ENCODE peak calls at places on chromosomes 5 and 9, in eight cellular contexts. One of them, this sample, is unnamed.

GRCh38 chr5:40410231-40410861 is 269.4 kb upstream of the PTGER4 start:
- DNase-seq in HCT116: no peak
- DNase-seq in neural crest cell: no peak
- DNase-seq in A549: no peak
- DNase-seq in psoas muscle: no peak
- DNase-seq in lower leg skin: no peak
- DNase-seq in choroid plexus epithelial cell: peak; percentile 93
- DNase-seq in AG09319: no peak
- DNase-seq in this sample: peak; percentile 52

GRCh38 chr9:130936285-130937117 is 2.5 kb downstream of the FIBCD1 start:
- DNase-seq in HCT116: no peak
- DNase-seq in neural crest cell: peak; percentile 28
- DNase-seq in A549: peak; percentile 83
- DNase-seq in psoas muscle: no peak
- DNase-seq in lower leg skin: no peak
- DNase-seq in choroid plexus epithelial cell: peak; percentile 57
- DNase-seq in AG09319: no peak
- DNase-seq in this sample: no peak

GRCh38 chr5:55226934-55227737 is at the start of gene MCIDAS:
- DNase-seq in HCT116: peak; percentile 64
- DNase-seq in neural crest cell: peak; percentile 57
- DNase-seq in A549: peak; percentile 84
- DNase-seq in psoas muscle: no peak
- DNase-seq in lower leg skin: no peak
- DNase-seq in choroid plexus epithelial cell: no peak
- DNase-seq in AG09319: no peak
- DNase-seq in this sample: no peak

GRCh38 chr5:59126665-59127354 is 543.9 kb downstream of the RAB3C start:
- DNase-seq in HCT116: no peak
- DNase-seq in neural crest cell: no peak
- DNase-seq in A549: peak; percentile 87
- DNase-seq in psoas muscle: no peak
- DNase-seq in lower leg skin: no peak
- DNase-seq in choroid plexus epithelial cell: peak; percentile 74
- DNase-seq in AG09319: no peak
- DNase-seq in this sample: no peak

GRCh38 chr5:16568875-16569580 is 47.8 kb downstream of the RETREG1 start:
- DNase-seq in HCT116: no peak
- DNase-seq in neural crest cell: no peak
- DNase-seq in A549: no peak
- DNase-seq in psoas muscle: no peak
- DNase-seq in lower leg skin: no peak
- DNase-seq in choroid plexus epithelial cell: peak; percentile 37
- DNase-seq in AG09319: no peak
- DNase-seq in this sample: no peak

GRCh38 chr9:70478963-70479641 is 64.6 kb upstream of the KLF9 start:
- DNase-seq in HCT116: no peak
- DNase-seq in neural crest cell: no peak
- DNase-seq in A549: no peak
- DNase-seq in psoas muscle: peak; percentile 41
- DNase-seq in lower leg skin: peak; percentile 87
- DNase-seq in choroid plexus epithelial cell: peak; percentile 90
- DNase-seq in AG09319: no peak
- DNase-seq in this sample: no peak

GRCh38 chr5:68264024-68264956 is 48.7 kb downstream of the PIK3R1 start:
- DNase-seq in HCT116: no peak
- DNase-seq in neural crest cell: no peak
- DNase-seq in A549: no peak
- DNase-seq in psoas muscle: no peak
- DNase-seq in lower leg skin: no peak
- DNase-seq in choroid plexus epithelial cell: peak; percentile 83
- DNase-seq in AG09319: no peak
- DNase-seq in this sample: no peak

GRCh38 chr9:134698587-134699342 is 57.2 kb downstream of the COL5A1 start:
- DNase-seq in HCT116: peak; percentile 39
- DNase-seq in neural crest cell: peak; percentile 83
- DNase-seq in A549: peak; percentile 74
- DNase-seq in psoas muscle: peak; percentile 63
- DNase-seq in lower leg skin: no peak
- DNase-seq in choroid plexus epithelial cell: peak; percentile 62
- DNase-seq in AG09319: no peak
- DNase-seq in this sample: peak; percentile 44

GRCh38 chr5:147576646-147577535 is 67.0 kb upstream of the DPYSL3 start:
- DNase-seq in HCT116: no peak
- DNase-seq in neural crest cell: peak; percentile 82
- DNase-seq in A549: peak; percentile 40
- DNase-seq in psoas muscle: peak; percentile 58
- DNase-seq in lower leg skin: peak; percentile 91
- DNase-seq in choroid plexus epithelial cell: peak; percentile 64
- DNase-seq in AG09319: no peak
- DNase-seq in this sample: no peak

GRCh38 chr5:147573171-147573570 is 63.3 kb upstream of the DPYSL3 start:
- DNase-seq in HCT116: no peak
- DNase-seq in neural crest cell: no peak
- DNase-seq in A549: no peak
- DNase-seq in psoas muscle: no peak
- DNase-seq in lower leg skin: no peak
- DNase-seq in choroid plexus epithelial cell: no peak
- DNase-seq in AG09319: no peak
- DNase-seq in this sample: no peak

GRCh38 chr5:147575598-147575997 is 65.7 kb upstream of the DPYSL3 start:
- DNase-seq in HCT116: no peak
- DNase-seq in neural crest cell: no peak
- DNase-seq in A549: no peak
- DNase-seq in psoas muscle: no peak
- DNase-seq in lower leg skin: no peak
- DNase-seq in choroid plexus epithelial cell: no peak
- DNase-seq in AG09319: no peak
- DNase-seq in this sample: no peak

DNA sequence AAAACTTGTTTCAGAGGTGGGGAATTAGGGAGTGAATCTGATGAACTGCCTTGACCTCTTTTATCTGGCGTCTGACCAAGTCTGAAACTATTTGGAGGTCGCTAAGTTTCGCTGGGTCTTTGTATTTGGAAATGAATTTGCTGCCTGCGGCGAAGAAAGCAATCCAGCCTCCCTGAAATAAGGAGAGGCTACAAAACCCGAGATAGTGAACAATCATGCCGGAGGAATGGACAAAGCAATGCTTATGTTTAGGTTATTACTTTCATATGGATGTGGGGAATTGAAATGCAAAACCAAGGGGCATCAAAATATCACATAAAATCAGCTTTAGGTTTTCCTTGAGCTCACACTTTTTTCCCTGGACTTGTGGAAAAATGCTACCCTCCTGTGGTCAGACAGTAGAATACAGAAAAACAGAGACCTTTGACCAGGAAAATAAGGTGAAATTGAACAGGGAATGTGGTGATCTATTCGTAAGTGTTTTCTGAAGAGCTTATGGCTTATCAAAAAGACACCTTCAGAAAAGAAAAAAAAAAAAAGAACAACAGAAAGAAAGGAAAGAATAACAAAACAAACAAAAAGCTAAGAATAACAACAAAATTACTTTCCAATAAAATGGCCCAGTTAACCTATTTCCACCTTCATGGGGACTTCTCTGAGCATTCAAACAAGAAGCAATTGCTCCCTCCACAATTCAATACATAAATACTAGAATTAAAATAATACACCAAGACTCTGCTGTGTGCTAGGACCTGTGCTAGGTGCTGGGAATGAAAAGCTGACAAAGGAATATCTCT is 68.6 kb upstream of the DPYSL3 start:
- DNase-seq in HCT116: peak; percentile 41
- DNase-seq in neural crest cell: no peak
- DNase-seq in A549: peak; percentile 58
- DNase-seq in psoas muscle: no peak
- DNase-seq in lower leg skin: no peak
- DNase-seq in choroid plexus epithelial cell: peak; percentile 82
- DNase-seq in AG09319: no peak
- DNase-seq in this sample: no peak
- TF ChIP-seq CTCF in HCT116: peak; percentile 78
- TF ChIP-seq CTCF in neural crest cell: peak; percentile 84
- TF ChIP-seq CTCF in A549: peak; percentile 77
- TF ChIP-seq CTCF in psoas muscle: peak; percentile 58
- TF ChIP-seq CTCF in lower leg skin: no peak
- TF ChIP-seq CTCF in choroid plexus epithelial cell: peak; percentile 68
- TF ChIP-seq CTCF in AG09319: peak; percentile 68
- TF ChIP-seq CTCF in this sample: no peak

GRCh38 chr5:151682751-151683331 is 3.9 kb downstream of the SPARC start:
- DNase-seq in HCT116: no peak
- DNase-seq in neural crest cell: no peak
- DNase-seq in A549: no peak
- DNase-seq in psoas muscle: no peak
- DNase-seq in lower leg skin: no peak
- DNase-seq in choroid plexus epithelial cell: peak; percentile 62
- DNase-seq in AG09319: no peak
- DNase-seq in this sample: no peak
- TF ChIP-seq CTCF in HCT116: no peak
- TF ChIP-seq CTCF in neural crest cell: no peak
- TF ChIP-seq CTCF in A549: no peak
- TF ChIP-seq CTCF in psoas muscle: no peak
- TF ChIP-seq CTCF in lower leg skin: no peak
- TF ChIP-seq CTCF in choroid plexus epithelial cell: no peak
- TF ChIP-seq CTCF in AG09319: no peak
- TF ChIP-seq CTCF in this sample: no peak

DNA sequence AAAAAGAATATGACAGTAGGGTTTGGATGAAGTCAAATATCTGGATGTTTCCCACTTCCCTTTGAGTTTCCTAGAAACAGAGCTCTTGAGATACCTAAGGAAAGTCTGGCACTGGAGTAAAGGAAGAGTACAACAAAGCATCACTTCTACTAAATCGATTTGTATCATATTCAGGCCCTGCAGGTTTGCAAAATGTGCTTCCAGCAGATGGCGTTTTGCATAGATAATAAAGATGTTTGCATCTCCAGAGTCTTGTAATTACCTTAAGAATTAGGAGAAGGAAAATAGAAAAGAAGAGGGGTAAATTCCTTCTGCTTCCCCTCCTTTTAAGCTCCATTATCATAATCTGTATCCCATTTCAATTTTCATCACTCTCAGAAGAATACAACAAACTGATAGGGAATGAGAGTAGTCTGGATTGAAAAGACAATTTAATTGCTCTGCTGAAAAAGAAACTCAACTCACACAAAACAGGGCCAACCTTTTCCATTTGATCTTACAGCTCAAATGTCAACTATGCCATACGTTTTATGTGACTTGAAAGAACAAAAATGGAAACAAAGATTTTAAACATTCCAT is 380.4 kb downstream of the PTPRD start:
- DNase-seq in HCT116: no peak
- DNase-seq in neural crest cell: no peak
- DNase-seq in A549: no peak
- DNase-seq in psoas muscle: no peak
- DNase-seq in lower leg skin: no peak
- DNase-seq in choroid plexus epithelial cell: peak; percentile 62
- DNase-seq in AG09319: no peak
- DNase-seq in this sample: no peak
- TF ChIP-seq CTCF in HCT116: no peak
- TF ChIP-seq CTCF in neural crest cell: peak; percentile 42
- TF ChIP-seq CTCF in A549: no peak
- TF ChIP-seq CTCF in psoas muscle: no peak
- TF ChIP-seq CTCF in lower leg skin: no peak
- TF ChIP-seq CTCF in choroid plexus epithelial cell: peak; percentile 67
- TF ChIP-seq CTCF in AG09319: no peak
- TF ChIP-seq CTCF in this sample: no peak

GRCh38 chr9:21395778-21396717 is 10.8 kb upstream of the IFNA2 start:
- DNase-seq in HCT116: peak; percentile 21
- DNase-seq in neural crest cell: peak; percentile 79
- DNase-seq in A549: peak; percentile 42
- DNase-seq in psoas muscle: peak; percentile 39
- DNase-seq in lower leg skin: peak; percentile 93
- DNase-seq in choroid plexus epithelial cell: peak; percentile 34
- DNase-seq in AG09319: no peak
- DNase-seq in this sample: peak; percentile 47

DNA sequence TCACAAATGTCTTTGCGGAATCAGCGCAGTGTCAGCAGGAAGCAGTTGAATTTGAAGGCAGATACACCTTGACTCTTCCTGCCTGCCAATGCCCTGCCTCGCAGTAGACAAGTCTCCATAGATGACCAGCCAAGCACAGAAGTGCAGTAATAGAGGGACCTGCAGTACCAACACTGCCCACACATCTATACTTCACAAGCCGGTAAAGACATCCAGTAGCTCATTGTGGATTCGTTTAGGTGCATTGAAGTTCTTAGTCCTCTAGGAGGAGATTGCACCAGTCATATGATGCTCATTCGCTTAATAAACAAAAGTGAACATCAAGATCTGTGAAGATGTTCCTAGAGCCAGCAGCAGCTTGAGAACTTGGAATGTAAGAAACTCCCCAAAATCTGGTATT is 7.1 kb upstream of the IFNA2 start:
- DNase-seq in HCT116: peak; percentile 80
- DNase-seq in neural crest cell: no peak
- DNase-seq in A549: peak; percentile 83
- DNase-seq in psoas muscle: no peak
- DNase-seq in lower leg skin: no peak
- DNase-seq in choroid plexus epithelial cell: peak; percentile 36
- DNase-seq in AG09319: no peak
- DNase-seq in this sample: no peak
- TF ChIP-seq CTCF in HCT116: peak; percentile 35
- TF ChIP-seq CTCF in neural crest cell: peak; percentile 48
- TF ChIP-seq CTCF in A549: peak; percentile 7
- TF ChIP-seq CTCF in psoas muscle: no peak
- TF ChIP-seq CTCF in lower leg skin: no peak
- TF ChIP-seq CTCF in choroid plexus epithelial cell: peak; percentile 35
- TF ChIP-seq CTCF in AG09319: no peak
- TF ChIP-seq CTCF in this sample: no peak

GRCh38 chr9:95105519-95106287 is 211.8 kb downstream of the FANCC start:
- DNase-seq in HCT116: no peak
- DNase-seq in neural crest cell: no peak
- DNase-seq in A549: no peak
- DNase-seq in psoas muscle: no peak
- DNase-seq in lower leg skin: no peak
- DNase-seq in choroid plexus epithelial cell: no peak
- DNase-seq in AG09319: no peak
- DNase-seq in this sample: no peak
- TF ChIP-seq CTCF in HCT116: no peak
- TF ChIP-seq CTCF in neural crest cell: no peak
- TF ChIP-seq CTCF in A549: no peak
- TF ChIP-seq CTCF in psoas muscle: no peak
- TF ChIP-seq CTCF in lower leg skin: no peak
- TF ChIP-seq CTCF in choroid plexus epithelial cell: no peak
- TF ChIP-seq CTCF in AG09319: no peak
- TF ChIP-seq CTCF in this sample: no peak

GRCh38 chr9:129285979-129286772 is 108.1 kb upstream of the IER5L start:
- DNase-seq in HCT116: no peak
- DNase-seq in neural crest cell: no peak
- DNase-seq in A549: no peak
- DNase-seq in psoas muscle: no peak
- DNase-seq in lower leg skin: peak; percentile 80
- DNase-seq in choroid plexus epithelial cell: no peak
- DNase-seq in AG09319: no peak
- DNase-seq in this sample: peak; percentile 5
- TF ChIP-seq CTCF in HCT116: no peak
- TF ChIP-seq CTCF in neural crest cell: no peak
- TF ChIP-seq CTCF in A549: no peak
- TF ChIP-seq CTCF in psoas muscle: no peak
- TF ChIP-seq CTCF in lower leg skin: no peak
- TF ChIP-seq CTCF in choroid plexus epithelial cell: no peak
- TF ChIP-seq CTCF in AG09319: no peak
- TF ChIP-seq CTCF in this sample: no peak